ENCODE peak calls at places on chromosomes 6 and 20, in seven cellular contexts. H, J, L, O, I, F and M are unnamed samples.

GRCh38 chr6:31462964-31463940 is 34.7 kb upstream of the MICB start:
- DNase-seq in F (peak), L (peak), I (peak), H (peak), O (peak), J (peak), M (no peak)

GRCh38 chr20:41029150-41029872 is 689 bp downstream of the TOP1 start:
- DNase-seq in H (peak), I (peak), J (no peak), F (no peak), L (peak), O (no peak), M (no peak)

GRCh38 chr6:122553697-122554096 is 56.5 kb upstream of the PKIB start:
- DNase-seq in F (no peak), O (peak), L (no peak), H (no peak), J (no peak), I (no peak), M (no peak)

GRCh38 chr6:45677381-45677992 is 299.8 kb upstream of the SUPT3H start:
- DNase-seq in F (no peak), H (peak), L (peak), O (no peak), I (no peak), J (no peak), M (no peak)

GRCh38 chr6:166786704-166787293 is 159.7 kb upstream of the RPS6KA2 start:
- DNase-seq in H (peak), L (peak), F (peak), I (no peak), J (peak), O (peak), M (peak)

GRCh38 chr6:166394036-166394892 is 11.5 kb upstream of the MPC1 start:
- DNase-seq in I (peak), F (no peak), L (no peak), O (no peak), H (no peak), J (no peak), M (no peak)

GRCh38 chr6:74075323-74075722 is 379.3 kb downstream of the CD109 start:
- DNase-seq in L (peak), H (no peak), F (no peak), I (no peak), J (no peak), O (no peak), M (no peak)

GRCh38 chr6:25263602-25264001 is 15.6 kb upstream of the CARMIL1 start:
- DNase-seq in L (no peak), I (no peak), H (no peak), J (no peak), F (peak), O (no peak), M (peak)

GRCh38 chr6:163570579-163571231 is 156.2 kb downstream of the QKI start:
- DNase-seq in L (no peak), F (no peak), J (no peak), I (peak), H (no peak), O (peak), M (no peak)

GRCh38 chr6:117494694-117495318 is 12.3 kb downstream of the DCBLD1 start:
- DNase-seq in I (no peak), L (peak), J (no peak), H (no peak), O (no peak), F (no peak), M (no peak)

GRCh38 chr6:88490865-88491264 is 324.7 kb upstream of the CNR1 start:
- DNase-seq in I (no peak), H (no peak), L (peak), O (no peak), F (no peak), J (no peak), M (no peak)

GRCh38 chr20:64156136-64156885 is 7.9 kb upstream of the MYT1 start:
- DNase-seq in O (peak), F (no peak), J (no peak), L (no peak), H (no peak), I (no peak), M (no peak)

GRCh38 chr6:84581494-84582259 is 182.7 kb downstream of the TBX18 start:
- DNase-seq in J (no peak), F (peak), L (peak), I (no peak), O (no peak), H (no peak), M (no peak)

GRCh38 chr6:31821301-31822037 is 6.1 kb upstream of the HSPA1B start:
- DNase-seq in L (peak), J (no peak), I (peak), H (peak), O (no peak), F (no peak), M (no peak)

GRCh38 chr6:141744971-141745370 is 387.8 kb upstream of the GJE1 start:
- DNase-seq in J (no peak), L (peak), H (no peak), F (no peak), O (no peak), I (no peak), M (peak)

GRCh38 chr6:40668203-40668602 is 81.0 kb upstream of the LRFN2 start:
- DNase-seq in O (no peak), J (no peak), H (no peak), F (no peak), I (no peak), L (no peak), M (no peak)

GRCh38 chr20:45363611-45364492 is 896 bp downstream of the SYS1 start:
- DNase-seq in H (peak), L (no peak), I (peak), J (no peak), O (no peak), F (no peak), M (no peak)

GRCh38 chr20:45361794-45362193 is 1.2 kb upstream of the SYS1 start:
- DNase-seq in H (no peak), O (no peak), L (no peak), I (peak), J (no peak), F (no peak), M (no peak)

GRCh38 chr20:45365444-45365970 is 2.6 kb downstream of the SYS1 start:
- DNase-seq in F (no peak), O (no peak), H (no peak), I (peak), L (no peak), J (no peak), M (no peak)

GRCh38 chr20:45366192-45366591 is 3.2 kb downstream of the SYS1 start:
- DNase-seq in F (no peak), I (no peak), L (no peak), O (no peak), J (no peak), H (no peak), M (no peak)

GRCh38 chr20:45362804-45363610 is at the start of gene SYS1:
- DNase-seq in F (peak), L (peak), O (peak), I (peak), J (peak), H (peak), M (peak)
- TF ChIP-seq CTCF in F (peak), L (peak), O (peak), I (peak), J (peak), H (peak), M (peak)

GRCh38 chr6:132391391-132392291 is 9.6 kb downstream of the MOXD1 start:
- DNase-seq in O (no peak), F (peak), I (no peak), J (no peak), H (no peak), L (peak), M (peak)
- H3K4me3 ChIP-seq in O (no peak), F (peak), I (no peak), J (no peak), H (no peak), L (no peak), M (peak)

DNA sequence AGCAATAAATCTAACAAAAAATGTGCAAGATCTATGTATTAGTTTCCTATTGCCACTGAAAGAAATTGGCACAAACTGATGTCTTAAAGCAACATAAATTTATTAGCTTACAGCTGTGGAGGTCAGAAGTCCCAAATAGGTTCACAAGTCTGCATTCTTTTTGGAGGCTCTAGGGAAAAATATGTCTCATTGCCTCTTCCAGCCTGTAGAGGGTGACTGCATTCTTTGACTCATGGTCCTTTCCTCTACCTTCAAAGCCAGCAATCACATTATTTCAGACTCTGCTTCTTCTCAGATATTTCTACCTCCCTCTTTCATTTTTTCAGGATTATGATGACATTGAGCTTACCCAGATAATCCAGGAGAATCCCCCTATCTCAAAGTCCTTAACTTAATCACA is 1531.1 kb downstream of the KHDRBS2 start:
- DNase-seq in L (no peak), I (no peak), J (no peak), H (no peak), O (no peak), F (no peak), M (no peak)
- TF ChIP-seq CTCF in L (no peak), I (no peak), J (no peak), H (no peak), O (no peak), F (no peak), M (no peak)

GRCh38 chr20:17823382-17824144 is 123.8 kb downstream of the BANF2 start:
- DNase-seq in H (no peak), L (no peak), F (no peak), J (no peak), I (no peak), O (no peak), M (no peak)

GRCh38 chr20:17822540-17823155 is 122.9 kb downstream of the BANF2 start:
- DNase-seq in L (no peak), H (no peak), O (no peak), F (no peak), J (no peak), I (no peak), M (no peak)

GRCh38 chr20:17825949-17826843 is 126.4 kb downstream of the BANF2 start:
- DNase-seq in I (no peak), F (no peak), L (no peak), J (no peak), H (peak), O (no peak), M (no peak)

GRCh38 chr20:17824676-17825224 is 125.0 kb downstream of the BANF2 start:
- DNase-seq in J (no peak), H (no peak), I (no peak), O (no peak), L (no peak), F (no peak), M (no peak)

DNA sequence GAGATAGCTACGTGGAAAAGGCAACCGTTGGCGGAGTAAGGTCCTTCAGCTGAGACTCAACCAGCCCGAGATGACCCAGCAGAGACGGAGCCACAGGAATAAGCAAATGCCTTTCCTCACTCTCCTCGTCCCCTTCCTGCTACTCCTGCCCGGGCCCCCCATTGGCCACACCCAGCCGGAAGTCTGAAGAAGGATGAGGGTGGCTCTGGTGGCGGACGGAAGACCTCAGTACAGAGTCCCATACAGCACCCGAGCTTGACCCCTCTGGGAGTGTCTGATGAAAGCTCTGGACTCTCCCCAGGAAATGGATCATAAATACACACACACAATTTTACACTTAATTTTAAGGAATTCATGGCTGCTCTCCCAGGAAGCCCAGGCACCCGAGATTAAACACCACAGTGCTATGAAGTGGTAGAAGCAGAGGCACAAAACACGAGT is 125.5 kb downstream of the BANF2 start:
- DNase-seq in H (peak), O (no peak), F (no peak), I (no peak), L (peak), J (no peak), M (no peak)
- H3K4me3 ChIP-seq in H (peak), O (no peak), F (no peak), I (no peak), L (no peak), J (no peak), M (no peak)

DNA sequence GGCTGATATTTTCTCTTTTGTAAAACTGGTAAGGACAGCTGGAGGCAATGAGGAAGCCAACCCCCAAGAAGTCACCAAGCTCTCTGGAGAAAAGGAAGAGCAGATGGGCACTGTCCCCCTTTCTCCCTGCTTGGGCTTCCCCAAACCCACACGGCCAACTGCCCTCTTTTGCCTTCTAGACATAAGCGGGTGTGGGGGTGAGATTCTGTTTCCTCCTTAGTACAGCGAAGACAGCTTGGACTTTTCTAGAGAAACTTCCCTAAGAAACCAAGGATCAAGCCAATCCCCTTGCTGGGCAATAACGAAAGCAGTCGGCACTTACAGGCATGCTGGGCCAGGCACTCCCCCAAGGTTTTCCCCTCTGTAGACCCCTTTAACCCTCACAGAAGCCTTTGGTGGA is 110.3 kb downstream of the CDC5L start:
- DNase-seq in F (no peak), J (no peak), H (no peak), I (no peak), L (no peak), O (no peak), M (no peak)
- TF ChIP-seq CTCF in F (no peak), J (no peak), H (no peak), I (no peak), L (no peak), O (no peak), M (no peak)

GRCh38 chr20:38804682-38805501 is 605 bp upstream of the PPP1R16B start:
- DNase-seq in J (no peak), L (peak), F (no peak), H (peak), O (no peak), I (no peak), M (no peak)
- H3K4me3 ChIP-seq in J (no peak), L (peak), F (no peak), H (peak), O (peak), I (peak), M (peak)

GRCh38 chr20:34955232-34956040 is at the start of the genes GSS and MYH7B:
- DNase-seq in I (peak), H (peak), O (peak), F (peak), J (peak), L (peak), M (peak)
- TF ChIP-seq CTCF in I (peak), H (peak), O (peak), F (peak), J (peak), L (peak), M (peak)